ENCODE peak calls at places on chromosomes 5 and 9, in four cellular contexts. One of them, this sample, is unnamed.

GRCh38 chr5:1763548-1763911 is 36.1 kb downstream of the MRPL36 start:
- DNase-seq in K562: peak; percentile 51
- DNase-seq in H1: peak; percentile 64
- DNase-seq in GM12878: no peak
- DNase-seq in this sample: peak; percentile 78

GRCh38 chr9:99948896-99949295 is 42.4 kb downstream of the STX17 start:
- DNase-seq in K562: no peak
- DNase-seq in H1: no peak
- DNase-seq in GM12878: no peak
- DNase-seq in this sample: no peak

GRCh38 chr9:132410642-132411041 is 631 bp downstream of the CFAP77 start:
- DNase-seq in H1: no peak
- DNase-seq in GM12878: no peak
- DNase-seq in K562: no peak
- DNase-seq in this sample: peak; percentile 33

GRCh38 chr5:77849308-77849900 is 73.3 kb upstream of the TBCA start:
- DNase-seq in K562: no peak
- DNase-seq in GM12878: no peak
- DNase-seq in H1: no peak
- DNase-seq in this sample: no peak

GRCh38 chr9:121670447-121670846 is 19.0 kb downstream of the DAB2IP start:
- DNase-seq in GM12878: no peak
- DNase-seq in H1: no peak
- DNase-seq in K562: no peak
- DNase-seq in this sample: no peak

GRCh38 chr5:1439388-1440097 is 5.7 kb downstream of the SLC6A3 start:
- DNase-seq in K562: no peak
- DNase-seq in GM12878: no peak
- DNase-seq in H1: no peak
- DNase-seq in this sample: peak; percentile 4

GRCh38 chr5:143241892-143242291 is 161.6 kb downstream of the NR3C1 start:
- DNase-seq in GM12878: no peak
- DNase-seq in K562: no peak
- DNase-seq in H1: no peak
- DNase-seq in this sample: no peak

GRCh38 chr5:156815988-156816599 is 34.0 kb upstream of the PPP1R2B start:
- DNase-seq in GM12878: no peak
- DNase-seq in H1: no peak
- DNase-seq in K562: no peak
- DNase-seq in this sample: peak; percentile 53

GRCh38 chr5:169803077-169803981 is 166.3 kb downstream of the DOCK2 start:
- DNase-seq in GM12878: no peak
- DNase-seq in H1: no peak
- DNase-seq in K562: peak; percentile 54
- DNase-seq in this sample: peak; percentile 59

GRCh38 chr9:137762414-137763061 is 115.0 kb upstream of the CACNA1B start:
- DNase-seq in GM12878: peak; percentile 89
- DNase-seq in H1: no peak
- DNase-seq in K562: no peak
- DNase-seq in this sample: no peak

DNA sequence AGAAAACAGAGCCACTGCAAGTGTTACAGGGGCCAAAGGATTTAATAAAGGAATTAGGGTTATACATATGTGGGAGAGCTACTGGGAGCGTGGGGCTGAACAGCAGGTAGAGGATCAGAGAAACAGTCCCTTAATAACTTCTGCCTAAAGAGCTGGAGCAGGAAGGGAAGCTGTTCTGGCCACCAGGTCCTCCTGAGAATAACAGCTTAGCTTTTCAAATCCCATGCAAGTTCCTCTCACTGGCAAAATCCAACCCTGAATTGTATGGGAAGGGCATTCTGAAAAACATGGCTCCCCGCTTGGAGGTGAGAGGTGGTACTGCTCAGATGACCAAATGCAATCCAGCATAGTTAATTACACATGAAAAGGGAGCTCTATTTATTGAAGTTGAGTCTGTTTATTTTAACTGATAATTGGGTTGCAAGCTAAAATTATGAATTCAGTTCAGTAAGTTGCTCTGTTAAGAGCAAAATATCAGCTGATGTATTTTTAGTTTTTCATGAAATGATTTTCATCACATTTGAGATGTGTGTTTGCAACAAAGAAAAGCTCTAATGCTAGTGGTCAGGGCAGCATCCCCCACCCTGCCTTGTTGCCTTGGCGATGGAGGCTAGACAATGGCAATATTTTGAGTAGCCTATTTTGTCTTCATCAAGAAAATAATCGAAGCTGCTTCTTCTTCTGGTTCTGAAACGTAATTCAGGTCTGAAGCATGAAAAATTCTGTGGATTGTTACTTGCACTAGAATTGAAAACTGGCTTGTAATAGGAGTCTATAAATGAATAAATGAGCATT is 58.4 kb upstream of the SH3GL2 start:
- DNase-seq in GM12878: no peak
- DNase-seq in K562: no peak
- DNase-seq in H1: no peak
- DNase-seq in this sample: no peak
- H2AFZ ChIP-seq in GM12878: no peak overlapping the region
- H2AFZ ChIP-seq in K562: no peak overlapping the region
- H2AFZ ChIP-seq in H1: peak overlapping the region; percentile 14
- H2AFZ ChIP-seq in this sample: no peak overlapping the region

DNA sequence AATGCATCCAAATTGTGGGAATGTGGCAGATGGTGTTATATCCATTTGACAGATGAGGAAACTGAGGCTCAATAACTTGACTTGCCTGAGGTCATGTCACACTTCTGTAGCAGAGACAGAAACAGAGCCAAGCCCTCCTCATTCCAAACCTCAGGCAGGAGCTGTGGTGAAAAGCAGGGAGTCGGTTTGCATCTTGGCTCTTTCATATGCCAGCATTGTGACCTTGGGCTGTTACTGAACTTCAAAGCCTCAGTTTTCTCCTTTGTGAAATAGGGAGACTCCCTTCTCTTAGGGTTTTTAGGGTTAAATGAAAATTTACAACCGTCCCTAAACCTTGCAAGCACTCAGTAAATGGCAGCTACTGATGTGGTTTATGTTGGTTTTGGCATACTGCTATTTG is 95.2 kb downstream of the IQGAP2 start:
- DNase-seq in H1: no peak
- DNase-seq in GM12878: no peak
- DNase-seq in K562: no peak
- DNase-seq in this sample: no peak
- TF ChIP-seq NRF1 in H1: no peak
- TF ChIP-seq NRF1 in GM12878: no peak
- TF ChIP-seq NRF1 in K562: no peak
- TF ChIP-seq NRF1 in this sample: no peak

GRCh38 chr9:94904806-94905205 is 178.3 kb downstream of the AOPEP start:
- DNase-seq in GM12878: no peak
- DNase-seq in H1: no peak
- DNase-seq in K562: no peak
- DNase-seq in this sample: no peak
- H3K4me2 ChIP-seq in GM12878: no peak overlapping the region
- H3K4me2 ChIP-seq in H1: no peak overlapping the region
- H3K4me2 ChIP-seq in K562: no peak overlapping the region
- H3K4me2 ChIP-seq in this sample: no peak overlapping the region

GRCh38 chr9:75636427-75637045 is 253.9 kb upstream of the PCSK5 start:
- DNase-seq in H1: no peak
- DNase-seq in GM12878: no peak
- DNase-seq in K562: no peak
- DNase-seq in this sample: no peak

GRCh38 chr9:75628952-75629351 is 261.5 kb upstream of the PCSK5 start:
- DNase-seq in H1: no peak
- DNase-seq in K562: no peak
- DNase-seq in GM12878: no peak
- DNase-seq in this sample: no peak

DNA sequence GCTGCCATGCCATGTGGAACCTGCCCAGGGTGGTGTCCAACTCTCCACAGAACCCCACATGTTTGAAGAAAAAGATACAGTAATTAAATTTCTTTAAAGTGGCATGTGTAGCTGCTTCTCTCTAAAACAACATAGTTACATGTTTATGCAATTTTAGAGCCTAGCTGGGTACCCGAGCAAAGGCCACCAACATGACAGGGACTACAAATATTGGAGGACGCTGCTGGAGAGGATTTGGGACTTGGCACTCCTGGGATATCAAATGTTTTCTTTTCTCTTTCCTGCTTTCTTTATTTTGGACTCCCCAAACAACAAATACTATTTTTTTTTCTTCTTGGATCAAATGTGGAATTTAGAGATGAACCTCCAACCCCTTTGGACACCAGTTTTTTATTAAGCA is 256.8 kb upstream of the PCSK5 start:
- DNase-seq in K562: no peak
- DNase-seq in H1: no peak
- DNase-seq in GM12878: no peak
- DNase-seq in this sample: no peak
- H2AFZ ChIP-seq in K562: no peak overlapping the region
- H2AFZ ChIP-seq in H1: no peak overlapping the region
- H2AFZ ChIP-seq in GM12878: no peak overlapping the region
- H2AFZ ChIP-seq in this sample: no peak overlapping the region

GRCh38 chr9:135515541-135515951 is 5.7 kb upstream of the LCN1 start:
- DNase-seq in K562: no peak
- DNase-seq in H1: no peak
- DNase-seq in GM12878: no peak
- DNase-seq in this sample: no peak

GRCh38 chr9:135515083-135515511 is 6.1 kb upstream of the LCN1 start:
- DNase-seq in K562: no peak
- DNase-seq in H1: no peak
- DNase-seq in GM12878: no peak
- DNase-seq in this sample: no peak

GRCh38 chr9:135516132-135516860 is 4.9 kb upstream of the LCN1 start:
- DNase-seq in H1: no peak
- DNase-seq in GM12878: no peak
- DNase-seq in K562: no peak
- DNase-seq in this sample: no peak

GRCh38 chr9:135519179-135519971 is 1.9 kb upstream of the LCN1 start:
- DNase-seq in K562: no peak
- DNase-seq in H1: peak; percentile 14
- DNase-seq in GM12878: no peak
- DNase-seq in this sample: no peak

GRCh38 chr9:135517407-135517822 is 3.8 kb upstream of the LCN1 start:
- DNase-seq in GM12878: no peak
- DNase-seq in K562: no peak
- DNase-seq in H1: peak; percentile 33
- DNase-seq in this sample: no peak
- TF ChIP-seq NRF1 in GM12878: no peak
- TF ChIP-seq NRF1 in K562: no peak
- TF ChIP-seq NRF1 in H1: no peak
- TF ChIP-seq NRF1 in this sample: no peak

DNA sequence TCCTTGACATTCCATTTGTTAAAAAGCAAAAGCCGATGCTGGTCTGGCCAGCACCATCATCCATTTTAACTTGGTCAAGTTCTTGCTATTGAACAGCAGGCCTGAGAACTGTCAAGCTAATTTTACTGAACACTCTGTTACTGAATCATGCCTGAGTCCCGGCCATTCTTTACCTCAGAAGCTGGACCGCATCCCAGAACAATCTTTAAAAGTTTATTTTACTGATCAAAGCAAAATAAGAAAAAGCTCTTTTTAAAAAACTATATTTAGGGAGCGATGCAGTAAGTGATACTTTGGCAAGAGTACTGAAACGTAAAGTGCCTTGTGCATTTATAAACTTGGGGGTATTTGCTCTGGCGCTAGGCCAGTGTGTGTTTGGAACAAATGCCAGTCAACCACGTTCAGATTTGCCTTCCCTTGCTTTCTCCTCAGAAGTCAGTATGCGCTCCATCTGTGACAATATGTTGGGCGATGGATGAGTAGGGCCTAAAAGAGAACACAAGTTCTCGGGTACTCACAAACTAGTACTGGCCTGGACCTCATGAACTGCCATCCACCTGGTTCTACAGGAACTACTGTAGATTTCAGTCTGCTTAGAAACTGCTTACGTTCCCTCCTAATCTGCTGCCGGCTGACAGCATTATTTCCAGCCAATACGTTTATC is 161.9 kb downstream of the MAPKAP1 start:
- DNase-seq in H1: no peak
- DNase-seq in K562: no peak
- DNase-seq in GM12878: no peak
- DNase-seq in this sample: no peak
- H3K4me2 ChIP-seq in H1: no peak overlapping the region
- H3K4me2 ChIP-seq in K562: no peak overlapping the region
- H3K4me2 ChIP-seq in GM12878: no peak overlapping the region
- H3K4me2 ChIP-seq in this sample: peak overlapping the region; percentile 35

GRCh38 chr9:13975628-13976250 is 338.2 kb downstream of the NFIB start:
- DNase-seq in GM12878: no peak
- DNase-seq in H1: no peak
- DNase-seq in K562: no peak
- DNase-seq in this sample: no peak
- H2AFZ ChIP-seq in GM12878: no peak overlapping the region
- H2AFZ ChIP-seq in H1: no peak overlapping the region
- H2AFZ ChIP-seq in K562: no peak overlapping the region
- H2AFZ ChIP-seq in this sample: no peak overlapping the region

GRCh38 chr5:32223972-32224608 is 50.0 kb upstream of the GOLPH3 start:
- DNase-seq in K562: no peak
- DNase-seq in GM12878: no peak
- DNase-seq in H1: no peak
- DNase-seq in this sample: no peak
- TF ChIP-seq NRF1 in K562: no peak
- TF ChIP-seq NRF1 in GM12878: no peak
- TF ChIP-seq NRF1 in H1: no peak
- TF ChIP-seq NRF1 in this sample: no peak